ENCODE peak calls at places on chromosomes 13 and 19, in six cellular contexts. U is mammary epithelial cell, O is fibroblast of lung, Y is neural progenitor cell, B is colonic mucosa, M is IMR-90. N is an unnamed sample.

GRCh38 chr19:33622809-33623511 is 1.2 kb downstream of the CHST8 start:
- DNase-seq in U (no peak), O (no peak), Y (peak), B (no peak), M (no peak), N (no peak)

GRCh38 chr19:18859676-18860301 is 28.0 kb downstream of the UPF1 start:
- DNase-seq in U (no peak), O (peak), Y (no peak), B (peak), M (no peak), N (no peak)

GRCh38 chr13:112814905-112815585 is 125.2 kb downstream of the ATP11A start:
- DNase-seq in U (no peak), O (no peak), Y (no peak), B (no peak), M (peak), N (peak)

GRCh38 chr13:90889906-90890305 is 457.6 kb upstream of the MIR17HG start:
- DNase-seq in U (no peak), O (no peak), Y (no peak), B (no peak), M (no peak), N (no peak)

GRCh38 chr19:37654525-37654832 is 786 bp downstream of the ZFP30 start:
- DNase-seq in U (peak), O (peak), Y (peak), B (no peak), M (peak), N (peak)

GRCh38 chr19:13987101-13987890 is 18.8 kb downstream of the RFX1 start:
- DNase-seq in U (no peak), O (no peak), Y (no peak), B (no peak), M (no peak), N (no peak)

GRCh38 chr19:8213827-8214672 is 4.9 kb downstream of the CERS4 start:
- DNase-seq in U (no peak), O (no peak), Y (no peak), B (no peak), M (no peak), N (no peak)

GRCh38 chr13:40589285-40590109 is 76.9 kb downstream of the FOXO1 start:
- DNase-seq in U (peak), O (peak), Y (peak), B (no peak), M (no peak), N (no peak)

GRCh38 chr13:73677041-73677589 is 457.1 kb downstream of the KLF12 start:
- DNase-seq in U (peak), O (peak), Y (no peak), B (peak), M (peak), N (peak)

DNA sequence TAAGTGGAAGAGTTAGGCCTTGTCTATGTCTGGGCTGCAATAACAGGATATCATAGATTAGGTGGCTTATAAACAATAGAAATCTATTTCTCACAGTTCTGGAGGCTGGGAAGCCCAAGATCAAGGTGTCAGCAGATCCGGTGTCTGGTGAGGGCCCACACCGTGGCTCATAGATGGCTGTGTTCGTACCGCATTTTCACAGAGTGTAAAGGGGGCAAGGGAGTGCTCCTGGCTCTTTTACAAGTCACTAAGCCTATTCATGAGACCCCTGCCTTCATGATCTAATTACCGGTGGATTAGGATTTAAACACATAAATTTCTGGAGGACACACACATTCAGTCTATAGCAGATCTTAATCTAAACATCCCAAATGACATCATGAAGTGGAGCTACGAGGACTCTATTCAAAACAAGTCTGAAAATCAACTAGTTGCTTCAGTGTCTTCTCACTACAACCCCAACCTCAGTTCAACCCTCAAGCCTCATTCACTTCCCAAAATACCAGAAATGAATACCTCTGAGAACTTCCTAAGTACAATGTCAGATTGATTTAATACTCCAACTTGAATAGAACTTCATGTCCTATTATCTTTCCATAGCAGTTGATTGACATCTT is 23.5 kb downstream of the ENOX1 start:
- DNase-seq in U (no peak), O (no peak), Y (no peak), B (no peak), M (no peak), N (no peak)
- H3K4me3 ChIP-seq in U (no peak), O (no peak), Y (no peak), B (no peak), M (no peak), N (no peak)

GRCh38 chr19:373391-374182 is 29.0 kb upstream of the MIER2 start:
- DNase-seq in U (no peak), O (no peak), Y (no peak), B (no peak), M (no peak), N (no peak)
- H3K9ac ChIP-seq in U (no peak), O (no peak), Y (no peak), B (no peak), M (no peak), N (no peak)

GRCh38 chr19:784541-784940 is 12.7 kb upstream of the PTBP1 start:
- DNase-seq in U (no peak), O (no peak), Y (no peak), B (no peak), M (no peak), N (no peak)
- H3K4me3 ChIP-seq in U (no peak), O (no peak), Y (no peak), B (no peak), M (no peak), N (no peak)

GRCh38 chr19:39320948-39321831 is 527 bp upstream of the LRFN1 start:
- DNase-seq in U (no peak), O (no peak), Y (no peak), B (no peak), M (no peak), N (no peak)

GRCh38 chr19:39318071-39318470 is 2.6 kb downstream of the LRFN1 start:
- DNase-seq in U (no peak), O (no peak), Y (no peak), B (no peak), M (no peak), N (no peak)

GRCh38 chr19:39318690-39319089 is 2.0 kb downstream of the LRFN1 start:
- DNase-seq in U (no peak), O (no peak), Y (no peak), B (no peak), M (no peak), N (no peak)

GRCh38 chr19:39319098-39319891 is 1.4 kb downstream of the LRFN1 start:
- DNase-seq in U (no peak), O (no peak), Y (no peak), B (no peak), M (no peak), N (no peak)

DNA sequence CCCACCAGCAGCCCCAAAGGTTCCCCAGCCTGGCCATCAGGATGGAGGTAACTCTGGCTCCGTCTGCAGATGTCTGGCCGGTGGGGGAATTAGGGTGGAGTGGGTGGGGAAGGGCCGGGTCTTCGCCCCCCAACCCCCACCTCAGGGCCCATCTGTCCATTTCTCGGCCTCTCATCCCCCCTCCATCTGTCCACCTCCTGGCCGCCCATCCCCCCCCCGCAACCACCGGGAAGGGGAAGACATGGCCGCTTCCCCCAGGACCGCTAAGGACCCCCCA is 833 bp downstream of the LRFN1 start:
- DNase-seq in U (no peak), O (no peak), Y (no peak), B (no peak), M (no peak), N (no peak)
- H3K9ac ChIP-seq in U (no peak), O (no peak), Y (no peak), B (no peak), M (no peak), N (no peak)

N was measured in adipocyte.